ENCODE peak calls at places on chromosomes 2 and 18, in five cellular contexts. B is stimulated activated CD8-positive, alpha-beta memory T cell treated with anti-CD3 and anti-CD28 coated beads, Interleukin-7, amount 100 ng/mL, for 1 hour; L is GM10248; C is activated CD4-positive, alpha-beta T cell treated with anti-CD3 and anti-CD28 coated beads for 4 hours; K is skeletal muscle cell. I is an unnamed sample.
A peak's percentile ranks its signal among the peaks of the same experiment; 100 is the strongest.

GRCh38 chr2:195694553-195694952 is 37.5 kb downstream of the SLC39A10 start:
- DNase-seq in B (no peak), L (no peak), C (no peak), K (no peak), I (no peak)

GRCh38 chr2:53473236-53473635 is 294.4 kb upstream of the CHAC2 start:
- DNase-seq in B (no peak), L (no peak), C (no peak), K (no peak), I (no peak)

GRCh38 chr2:98944786-98945185 is 8.8 kb upstream of the CRACDL start:
- DNase-seq in B (no peak), L (no peak), C (no peak), K (peak; percentile 35), I (no peak)

GRCh38 chr2:232341061-232341738 is 37.4 kb upstream of the ALPP start:
- DNase-seq in B (no peak), L (no peak), C (no peak), K (no peak), I (no peak)

GRCh38 chr2:25664531-25665307 is 8.7 kb downstream of the DTNB start:
- DNase-seq in B (no peak), L (peak; percentile 38), C (peak; percentile 8), K (no peak), I (no peak)

GRCh38 chr2:213751446-213751845 is 467.2 kb downstream of the SPAG16 start:
- DNase-seq in B (no peak), L (peak; percentile 57), C (no peak), K (no peak), I (no peak)

GRCh38 chr2:112150851-112151250 is 12.7 kb downstream of the FBLN7 start:
- DNase-seq in B (no peak), L (no peak), C (no peak), K (no peak), I (no peak)

GRCh38 chr2:88038263-88039105 is 17.1 kb downstream of the KRCC1 start:
- DNase-seq in B (no peak), L (no peak), C (no peak), K (peak; percentile 93), I (no peak)

GRCh38 chr2:164766931-164767330 is 74.7 kb downstream of the COBLL1 start:
- DNase-seq in B (no peak), L (no peak), C (no peak), K (no peak), I (no peak)

GRCh38 chr2:56132138-56132537 is 51.7 kb upstream of the CCDC85A start:
- DNase-seq in B (no peak), L (peak; percentile 31), C (no peak), K (peak; percentile 6), I (peak; percentile 49)

GRCh38 chr2:48733067-48733503 is 22.4 kb downstream of the LHCGR start:
- DNase-seq in B (no peak), L (no peak), C (no peak), K (no peak), I (peak; percentile 97)

GRCh38 chr18:62716679-62717058 is 1.3 kb downstream of the PHLPP1 start:
- DNase-seq in B (no peak), L (peak; percentile 72), C (peak; percentile 28), K (no peak), I (no peak)

GRCh38 chr2:237148624-237149023 is 62.9 kb downstream of the COPS8 start:
- DNase-seq in B (no peak), L (no peak), C (no peak), K (no peak), I (no peak)

GRCh38 chr2:241063093-241063551 is 39.0 kb downstream of the MTERF4 start:
- DNase-seq in B (no peak), L (no peak), C (no peak), K (no peak), I (no peak)

I was measured in NCI-H187 treated with DMSO at 0.1 percent for 48 hours.